ENCODE peak calls at places on chromosome 22, in nine cellular contexts. X, G, B, W, R, P, E, D and S are unnamed samples.

GRCh38 chr22:41524809-41525449 is 19.3 kb downstream of the POLR3H start:
- DNase-seq in X (no peak), G (no peak), B (peak; percentile 72), W (no peak), R (no peak), P (no peak), E (no peak), D (no peak), S (no peak)

GRCh38 chr22:48756146-48757111 is 1071.2 kb downstream of the BRD1 start:
- DNase-seq in X (peak; percentile 4), G (no peak), B (peak; percentile 35), W (no peak), R (no peak), P (peak; percentile 3), E (no peak), D (no peak), S (no peak)

GRCh38 chr22:42814215-42814614 is 42.9 kb downstream of the ARFGAP3 start:
- DNase-seq in X (no peak), G (no peak), B (no peak), W (no peak), R (no peak), P (no peak), E (no peak), D (no peak), S (no peak)

GRCh38 chr22:43789452-43789851 is 22.7 kb downstream of the EFCAB6 start:
- DNase-seq in X (no peak), G (peak; percentile 99), B (no peak), W (peak; percentile 47), R (no peak), P (no peak), E (no peak), D (no peak), S (no peak)

GRCh38 chr22:33579448-33580093 is 340.7 kb downstream of the LARGE1 start:
- DNase-seq in X (peak; percentile 85), G (peak; percentile 47), B (peak; percentile 94), W (peak; percentile 2), R (peak; percentile 1), P (peak; percentile 29), E (peak; percentile 80), D (peak; percentile 64), S (peak; percentile 77)

GRCh38 chr22:42742940-42743339 is 22.3 kb upstream of the A4GALT start:
- DNase-seq in X (no peak), G (peak; percentile 61), B (peak; percentile 80), W (no peak), R (no peak), P (no peak), E (no peak), D (peak; percentile 76), S (no peak)

GRCh38 chr22:40747361-40747760 is 68.1 kb downstream of the MCHR1 start:
- DNase-seq in X (no peak), G (no peak), B (no peak), W (no peak), R (no peak), P (no peak), E (no peak), D (no peak), S (no peak)

GRCh38 chr22:20918663-20919220 is 1.5 kb downstream of the CRKL start:
- DNase-seq in X (no peak), G (no peak), B (no peak), W (no peak), R (no peak), P (no peak), E (no peak), D (no peak), S (no peak)

GRCh38 chr22:37427128-37427710 is at the start of gene ELFN2:
- DNase-seq in X (peak; percentile 43), G (peak; percentile 6), B (peak; percentile 72), W (peak; percentile 20), R (no peak), P (no peak), E (no peak), D (no peak), S (no peak)

DNA sequence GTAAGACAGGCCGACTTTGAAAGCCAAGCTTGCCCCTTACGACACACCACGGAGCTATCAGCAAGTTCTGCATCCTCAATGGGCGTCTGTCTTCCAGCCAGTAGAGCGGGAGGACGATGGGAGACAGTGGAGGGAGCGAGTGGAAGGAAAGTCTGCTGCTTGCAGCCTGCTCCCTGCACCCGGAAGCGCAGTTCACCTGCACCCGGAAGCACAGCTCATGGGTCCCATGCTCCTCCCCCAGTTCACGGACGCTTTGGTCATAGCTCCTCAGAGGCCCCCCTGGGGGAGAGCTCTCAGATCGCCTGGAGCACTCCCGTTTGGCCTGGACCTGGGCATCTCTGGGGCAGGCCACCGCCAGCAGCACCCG is 51.3 kb downstream of the FBLN1 start:
- DNase-seq in X (no peak), G (no peak), B (no peak), W (no peak), R (no peak), P (no peak), E (peak; percentile 12), D (peak; percentile 51), S (no peak)
- TF ChIP-seq CTCF in X (peak; percentile 8), G (no peak), B (peak; percentile 9), W (no peak), R (no peak), P (no peak), E (peak; percentile 1), D (peak; percentile 10), S (peak; percentile 11)

GRCh38 chr22:27302501-27302900 is 499.1 kb downstream of the MN1 start:
- DNase-seq in X (no peak), G (no peak), B (no peak), W (no peak), R (no peak), P (no peak), E (no peak), D (no peak), S (no peak)

GRCh38 chr22:27300661-27301285 is 500.8 kb downstream of the MN1 start:
- DNase-seq in X (no peak), G (no peak), B (no peak), W (no peak), R (no peak), P (no peak), E (no peak), D (no peak), S (no peak)

GRCh38 chr22:27297125-27297524 is 504.4 kb downstream of the MN1 start:
- DNase-seq in X (no peak), G (no peak), B (no peak), W (no peak), R (no peak), P (no peak), E (no peak), D (no peak), S (no peak)

GRCh38 chr22:27298387-27299141 is 503.0 kb downstream of the MN1 start:
- DNase-seq in X (no peak), G (no peak), B (no peak), W (no peak), R (no peak), P (no peak), E (no peak), D (no peak), S (no peak)

DNA sequence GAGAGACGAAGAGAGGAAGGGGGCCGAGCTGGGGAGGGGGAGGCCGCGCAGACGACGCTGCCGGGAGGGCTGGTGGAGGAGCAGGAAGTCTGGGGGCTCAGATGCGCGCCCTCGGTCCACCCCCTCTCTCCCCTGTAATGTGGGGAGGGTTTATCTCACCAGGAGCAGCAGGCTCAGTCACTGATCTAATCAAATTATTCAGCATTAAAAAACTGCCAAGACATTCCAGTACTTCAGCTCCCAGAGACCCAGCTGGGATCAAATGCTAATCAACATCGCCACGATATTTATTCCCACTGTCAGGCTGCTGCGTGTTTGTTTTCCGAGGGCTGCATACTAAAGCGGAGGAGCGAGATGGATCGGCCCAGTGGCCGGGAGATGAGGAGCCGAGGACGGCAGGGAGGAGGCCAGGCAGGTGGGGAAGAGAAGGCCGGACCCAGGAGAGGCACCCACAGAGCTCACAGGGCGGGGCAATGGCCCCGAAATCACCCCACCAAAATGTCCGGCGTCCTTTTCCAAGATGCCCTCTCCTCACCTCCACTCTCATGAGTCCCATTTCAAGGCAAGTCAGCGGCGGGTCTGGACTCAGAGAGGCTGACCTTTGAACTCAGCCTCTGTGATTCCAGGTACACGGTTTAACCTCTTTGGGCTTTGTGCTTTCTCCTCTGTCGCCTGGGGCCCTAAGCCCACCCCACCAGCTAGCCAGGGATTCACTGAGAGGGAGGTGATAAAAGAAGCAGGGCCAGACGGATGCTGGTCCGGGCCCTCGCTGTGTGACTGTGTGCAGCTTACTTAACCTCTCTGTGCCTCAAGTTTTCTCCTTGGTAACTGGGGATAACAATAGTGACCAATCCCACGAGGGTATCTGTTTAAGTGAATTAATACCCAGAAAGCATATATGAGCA is 502.1 kb downstream of the MN1 start:
- DNase-seq in X (no peak), G (no peak), B (peak; percentile 67), W (peak; percentile 26), R (no peak), P (no peak), E (no peak), D (no peak), S (no peak)
- TF ChIP-seq CTCF in X (no peak), G (no peak), B (no peak), W (no peak), R (no peak), P (no peak), E (no peak), D (no peak), S (no peak)

DNA sequence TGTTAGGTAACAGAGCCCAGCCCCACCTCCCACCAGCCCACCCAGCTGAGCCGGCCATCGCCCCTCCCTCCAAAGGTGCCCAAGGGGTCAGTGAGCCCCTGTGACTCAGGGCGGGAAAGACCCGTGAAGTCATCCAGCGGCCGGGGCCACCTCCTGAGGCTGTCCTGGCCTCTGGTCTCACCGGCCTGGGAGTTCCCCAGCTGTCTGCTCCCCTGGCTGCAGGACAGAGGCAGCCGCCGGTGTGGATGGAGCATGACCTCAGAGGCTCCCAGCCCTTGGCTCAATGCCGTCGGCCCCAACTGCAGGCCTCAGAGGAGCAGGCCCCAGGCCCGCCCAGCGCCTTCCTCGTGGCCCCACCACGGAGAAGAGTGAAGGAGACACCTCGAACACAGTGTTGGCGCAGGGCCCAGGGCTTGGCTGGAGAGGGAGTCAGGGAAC is 28.7 kb downstream of the RPL3 start:
- DNase-seq in X (no peak), G (no peak), B (peak; percentile 84), W (peak; percentile 75), R (no peak), P (no peak), E (no peak), D (peak; percentile 91), S (no peak)
- TF ChIP-seq CTCF in X (no peak), G (no peak), B (no peak), W (no peak), R (no peak), P (no peak), E (no peak), D (no peak), S (no peak)

DNA sequence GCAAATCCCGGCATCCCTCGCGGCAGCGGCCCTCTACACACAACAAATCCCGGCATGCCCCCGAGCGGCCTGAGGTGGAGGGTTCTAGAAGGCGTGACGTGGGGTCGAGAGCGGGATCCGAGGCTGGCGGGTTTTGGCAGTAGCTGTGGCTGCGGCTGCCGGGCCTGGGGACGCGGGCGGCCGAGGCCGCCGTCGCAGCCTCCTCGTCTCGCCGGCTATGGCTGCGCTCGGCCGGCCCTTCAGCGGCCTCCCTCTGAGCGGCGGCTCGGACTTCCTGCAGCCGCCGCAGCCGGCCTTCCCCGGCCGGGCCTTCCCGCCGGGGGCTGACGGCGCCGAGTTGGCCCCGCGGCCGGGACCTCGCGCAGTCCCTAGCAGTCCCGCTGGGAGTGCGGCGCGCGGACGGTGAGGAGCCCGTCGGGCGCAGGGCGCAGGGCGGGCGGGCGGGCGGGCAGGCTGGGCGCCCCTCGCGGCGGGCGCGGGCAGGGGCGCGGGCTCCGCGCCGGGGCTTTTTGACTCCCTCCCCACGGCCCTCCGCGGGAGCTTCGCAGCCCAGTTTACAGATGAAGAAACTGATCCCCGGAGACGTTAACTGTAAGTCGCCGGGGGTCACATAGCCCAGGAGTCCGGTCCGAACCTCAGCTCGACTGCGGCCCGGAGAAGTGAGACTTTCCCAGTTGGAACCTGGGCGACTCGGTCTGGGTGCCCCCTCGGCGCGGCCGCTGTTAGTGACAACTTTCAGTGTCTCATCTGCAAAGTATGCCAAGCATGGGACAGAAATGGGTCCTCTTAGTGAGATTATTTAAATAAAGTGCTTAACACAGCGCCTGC is at the start of gene CCDC117:
- DNase-seq in X (peak; percentile 88), G (peak; percentile 96), B (peak; percentile 97), W (peak; percentile 95), R (peak; percentile 89), P (peak; percentile 82), E (peak; percentile 95), D (peak; percentile 97), S (peak; percentile 89)
- TF ChIP-seq CTCF in X (peak; percentile 32), G (no peak), B (peak; percentile 46), W (peak; percentile 22), R (no peak), P (peak; percentile 49), E (peak; percentile 28), D (peak; percentile 59), S (peak; percentile 53)